ENCODE peak calls at places on chromosomes 1 and 21, in four cellular contexts. Q is nucleus accumbens, I is EH, B is EL. P is an unnamed sample.

GRCh38 chr1:103326595-103326994 is 198.9 kb upstream of the RNPC3 start:
- DNase-seq in Q (no peak), I (no peak), B (no peak), P (no peak)

GRCh38 chr1:94607398-94607797 is 65.8 kb upstream of the F3 start:
- DNase-seq in Q (no peak), I (no peak), B (no peak), P (no peak)

GRCh38 chr1:239386453-239387303 is at the start of gene CHRM3:
- DNase-seq in Q (no peak), I (no peak), B (peak), P (peak)

GRCh38 chr1:225754940-225755635 is 22.5 kb upstream of the SRP9 start:
- DNase-seq in Q (no peak), I (peak), B (peak), P (peak)

GRCh38 chr1:151980287-151981177 is 13.1 kb downstream of the S100A10 start:
- DNase-seq in Q (no peak), I (peak), B (peak), P (peak)

GRCh38 chr1:226973898-226974543 is 33.9 kb downstream of the COQ8A start:
- DNase-seq in Q (no peak), I (peak), B (no peak), P (peak)

GRCh38 chr1:39952359-39953110 is 2.4 kb upstream of the MFSD2A start:
- DNase-seq in Q (peak), I (peak), B (no peak), P (peak)

GRCh38 chr1:77415585-77415984 is 133.8 kb downstream of the AK5 start:
- DNase-seq in Q (no peak), I (no peak), B (no peak), P (no peak)

GRCh38 chr21:39581414-39581813 is 31.3 kb upstream of the B3GALT5 start:
- DNase-seq in Q (no peak), I (no peak), B (no peak), P (no peak)

GRCh38 chr1:39936724-39937491 is 18.0 kb upstream of the MFSD2A start:
- DNase-seq in Q (no peak), I (no peak), B (no peak), P (no peak)

GRCh38 chr1:23928789-23929188 is 15.6 kb upstream of the CNR2 start:
- DNase-seq in Q (no peak), I (no peak), B (no peak), P (no peak)

GRCh38 chr1:214678386-214678785 is 75.4 kb downstream of the CENPF start:
- DNase-seq in Q (no peak), I (peak), B (peak), P (no peak)

GRCh38 chr1:229254910-229255541 is 15.9 kb upstream of the RAB4A start:
- DNase-seq in Q (no peak), I (no peak), B (no peak), P (no peak)

GRCh38 chr1:211753649-211754251 is 76.8 kb downstream of the LPGAT1 start:
- DNase-seq in Q (no peak), I (no peak), B (no peak), P (no peak)

GRCh38 chr1:61496501-61496900 is 228.4 kb downstream of the TM2D1 start:
- DNase-seq in Q (no peak), I (peak), B (peak), P (no peak)

GRCh38 chr1:145996433-145997155 is at the start of gene TXNIP:
- DNase-seq in Q (peak), I (peak), B (peak), P (peak)

GRCh38 chr1:169245706-169246105 is 121.9 kb downstream of the NME7 start:
- DNase-seq in Q (no peak), I (no peak), B (no peak), P (no peak)

GRCh38 chr1:18681423-18681835 is 50.8 kb downstream of the PAX7 start:
- DNase-seq in Q (no peak), I (peak), B (peak), P (peak)

GRCh38 chr1:93692983-93693591 is 11.4 kb upstream of the BCAR3 start:
- DNase-seq in Q (no peak), I (peak), B (peak), P (peak)

GRCh38 chr1:206769331-206769731 is 1.2 kb upstream of the IL19 start:
- DNase-seq in Q (no peak), I (no peak), B (no peak), P (no peak)

GRCh38 chr1:41539416-41539800 is 54.9 kb upstream of the EDN2 start:
- DNase-seq in Q (no peak), I (no peak), B (no peak), P (no peak)

GRCh38 chr1:224541901-224542610 is 74.1 kb upstream of the CNIH3 start:
- DNase-seq in Q (no peak), I (no peak), B (no peak), P (no peak)

GRCh38 chr1:54499097-54500029 is 48.7 kb upstream of the ACOT11 start:
- DNase-seq in Q (no peak), I (peak), B (peak), P (peak)

GRCh38 chr1:46558966-46559365 is 7.5 kb upstream of the KNCN start:
- DNase-seq in Q (no peak), I (no peak), B (no peak), P (no peak)

GRCh38 chr1:182087304-182087703 is 25.8 kb upstream of the ZNF648 start:
- DNase-seq in Q (no peak), I (no peak), B (no peak), P (no peak)

GRCh38 chr1:181181792-181182585 is 93.5 kb downstream of the IER5 start:
- DNase-seq in Q (no peak), I (no peak), B (no peak), P (no peak)

GRCh38 chr1:197130677-197131304 is 15.7 kb downstream of the ASPM start:
- DNase-seq in Q (no peak), I (peak), B (peak), P (peak)

GRCh38 chr1:175493321-175493998 is 249.9 kb downstream of the TNR start:
- DNase-seq in Q (no peak), I (no peak), B (no peak), P (no peak)

GRCh38 chr1:59511476-59512465 is 214.9 kb downstream of the FGGY start:
- DNase-seq in Q (no peak), I (peak), B (no peak), P (no peak)